ENCODE peak calls at places on chromosome 21, in nine cellular contexts. A, B, S, O, J, D, P, I and L are unnamed samples.

GRCh38 chr21:20020032-20020431 is 978.2 kb upstream of the NCAM2 start:
- DNase-seq in O (no peak), J (no peak), B (no peak), P (no peak), A (no peak), I (no peak), S (no peak), D (no peak), L (no peak)

GRCh38 chr21:35367558-35367957 is 318.5 kb upstream of the RUNX1 start:
- DNase-seq in P (peak; percentile 18), S (no peak), J (no peak), D (no peak), O (no peak), B (no peak), I (peak; percentile 4), A (no peak), L (no peak)

GRCh38 chr21:41821081-41821755 is 54.4 kb upstream of the RIPK4 start:
- DNase-seq in P (no peak), A (no peak), O (peak; percentile 50), B (no peak), S (no peak), J (peak; percentile 22), D (no peak), I (no peak), L (no peak)

GRCh38 chr21:43276811-43277210 is 108.0 kb downstream of the CRYAA start:
- DNase-seq in O (no peak), P (no peak), B (no peak), I (no peak), J (no peak), D (no peak), A (no peak), S (no peak), L (no peak)

GRCh38 chr21:33856893-33857527 is 58.6 kb downstream of the ATP5PO start:
- DNase-seq in O (peak; percentile 35), P (no peak), J (no peak), A (no peak), I (no peak), D (no peak), B (no peak), S (no peak), L (peak; percentile 59)

GRCh38 chr21:37507716-37508115 is 141.1 kb downstream of the DYRK1A start:
- DNase-seq in I (no peak), B (no peak), S (no peak), J (no peak), P (no peak), D (no peak), O (no peak), A (no peak), L (no peak)

GRCh38 chr21:30146558-30147282 is 19.9 kb downstream of the CLDN17 start:
- DNase-seq in O (no peak), A (no peak), D (no peak), B (no peak), S (no peak), I (no peak), J (peak; percentile 79), P (peak; percentile 60), L (no peak)

GRCh38 chr21:17585875-17586450 is 26.7 kb downstream of the BTG3 start:
- DNase-seq in P (no peak), J (peak; percentile 73), B (peak; percentile 52), S (peak; percentile 13), D (no peak), I (peak; percentile 61), O (no peak), A (peak; percentile 62), L (peak; percentile 59)

GRCh38 chr21:29192999-29193563 is 62.6 kb downstream of the MAP3K7CL start:
- DNase-seq in J (no peak), O (no peak), S (no peak), I (no peak), D (peak; percentile 54), B (no peak), P (no peak), A (no peak), L (peak; percentile 52)

DNA sequence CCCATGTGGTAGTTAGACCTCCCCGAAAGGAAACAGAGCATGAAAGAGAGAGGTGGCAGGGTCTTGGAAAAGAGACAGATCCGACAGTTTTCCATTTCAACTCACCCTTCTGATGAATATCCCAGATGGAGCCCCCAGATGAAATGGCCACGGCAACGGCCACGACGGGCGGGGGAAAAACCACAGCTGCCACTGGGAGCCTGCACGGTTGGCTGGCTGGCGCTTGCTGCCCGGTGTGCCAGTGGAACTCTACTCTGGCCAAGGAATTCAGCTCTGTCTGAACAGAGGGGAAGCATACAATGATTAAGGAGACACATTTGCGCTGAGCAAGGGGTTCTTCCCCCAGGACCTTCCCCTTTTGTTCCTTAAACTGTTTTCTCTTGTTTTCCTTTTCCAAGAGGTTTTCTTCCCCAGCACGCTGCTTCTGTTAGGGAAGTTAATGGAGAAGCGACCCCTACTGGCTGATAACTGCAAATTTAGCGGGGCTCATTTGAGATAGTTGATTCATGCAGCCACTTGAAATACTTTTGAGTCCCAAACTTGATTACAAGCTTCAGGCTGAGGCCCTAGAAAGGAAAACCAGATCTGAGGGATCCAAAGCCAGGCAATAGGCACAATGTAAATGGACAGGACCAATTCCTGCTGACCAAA is 1122.5 kb downstream of the NCAM2 start:
- DNase-seq in B (no peak), P (no peak), D (peak; percentile 36), O (no peak), J (peak; percentile 48), S (no peak), I (peak; percentile 85), A (no peak), L (no peak)
- TF ChIP-seq CTCF in B (no peak), P (no peak), D (peak; percentile 42), O (no peak), J (peak; percentile 70), S (peak; percentile 7), I (peak; percentile 65), A (peak; percentile 30), L (no peak)

DNA sequence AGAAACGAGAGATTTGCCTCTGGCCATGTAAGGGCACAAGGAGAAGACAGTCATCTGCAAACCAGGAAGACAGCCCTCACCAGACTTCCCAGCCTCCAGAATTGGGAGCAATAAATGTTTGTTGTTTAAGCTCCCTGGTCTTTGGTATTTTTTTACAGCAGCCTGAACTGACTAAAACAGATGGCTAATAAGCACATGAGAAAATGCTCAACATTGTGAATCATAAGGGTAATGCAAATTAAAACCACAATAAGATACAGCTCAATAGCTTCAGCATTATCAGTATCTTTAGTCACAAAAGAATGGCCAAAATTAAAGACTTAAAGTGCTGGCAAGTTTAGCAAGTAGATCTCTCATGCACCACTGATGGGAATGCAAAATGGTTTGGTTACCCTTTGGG is 11.7 kb downstream of the UBE2G2 start:
- DNase-seq in P (no peak), I (no peak), S (peak; percentile 66), B (no peak), D (no peak), J (no peak), O (no peak), A (peak; percentile 58), L (peak; percentile 76)
- H3K4me3 ChIP-seq in P (no peak overlapping the region), I (no peak overlapping the region), S (no peak overlapping the region), B (no peak overlapping the region), D (no peak overlapping the region), J (no peak overlapping the region), O (no peak overlapping the region), A (no peak overlapping the region), L (no peak overlapping the region)

DNA sequence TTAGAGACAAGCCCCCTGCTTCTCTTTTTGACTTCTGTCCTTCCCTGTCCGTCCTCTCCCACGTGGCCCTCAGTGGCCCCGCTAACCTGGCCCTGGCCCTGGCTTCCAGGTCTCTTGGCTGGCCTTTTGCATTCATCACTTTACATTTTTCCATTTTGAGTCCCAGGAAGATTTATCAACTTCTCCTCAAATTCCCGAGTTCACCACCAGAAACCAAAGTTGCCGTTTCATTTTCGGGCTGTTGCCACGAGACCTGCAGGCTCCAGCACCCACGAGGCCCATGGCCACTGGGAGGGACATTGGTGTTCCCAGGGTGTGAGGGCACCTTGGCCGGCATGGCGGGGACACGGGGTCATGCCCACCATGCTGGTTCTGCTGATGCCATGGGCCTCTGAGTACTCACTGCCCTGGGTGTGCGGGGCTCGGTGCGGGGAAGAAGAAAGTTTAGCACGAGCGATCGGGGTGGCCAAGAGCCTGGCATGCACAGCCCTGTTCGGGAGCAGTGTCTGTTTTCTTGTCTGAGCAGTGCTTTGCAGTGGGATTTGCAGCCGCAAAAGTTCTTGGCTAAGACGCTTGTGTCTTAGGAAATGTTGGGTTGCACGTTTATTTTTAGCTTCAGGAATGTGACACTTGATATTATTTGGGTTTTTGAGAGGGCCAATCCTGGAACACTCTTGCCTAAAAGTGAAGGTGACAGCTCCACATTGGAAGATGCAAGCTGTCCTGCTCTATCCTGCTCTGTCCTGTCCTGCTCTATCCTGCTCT is 40.4 kb upstream of the ADARB1 start:
- DNase-seq in S (peak; percentile 59), I (no peak), P (no peak), A (peak; percentile 73), J (no peak), D (peak; percentile 34), O (peak; percentile 78), B (no peak), L (peak; percentile 89)
- TF ChIP-seq CTCF in S (no peak), I (no peak), P (no peak), A (no peak), J (no peak), D (no peak), O (no peak), B (no peak), L (no peak)

GRCh38 chr21:46634966-46635323 is 529 bp upstream of the PRMT2 start:
- DNase-seq in S (peak; percentile 73), B (peak; percentile 66), A (peak; percentile 87), O (peak; percentile 90), P (peak; percentile 54), I (peak; percentile 95), D (peak; percentile 77), J (peak; percentile 60), L (peak; percentile 90)

GRCh38 chr21:46635324-46636180 is at the start of gene PRMT2:
- DNase-seq in A (peak; percentile 96), D (peak; percentile 95), I (peak; percentile 95), P (peak; percentile 95), S (peak; percentile 79), B (peak; percentile 88), J (peak; percentile 98), O (peak; percentile 99), L (peak; percentile 96)

GRCh38 chr21:46634427-46634826 is 1.0 kb upstream of the PRMT2 start:
- DNase-seq in J (peak; percentile 84), O (no peak), A (no peak), D (no peak), I (no peak), B (no peak), S (no peak), P (no peak), L (no peak)

GRCh38 chr21:46636181-46636512 is 673 bp downstream of the PRMT2 start:
- DNase-seq in D (no peak), I (no peak), J (peak; percentile 2), B (no peak), A (no peak), S (no peak), O (no peak), P (no peak), L (no peak)

DNA sequence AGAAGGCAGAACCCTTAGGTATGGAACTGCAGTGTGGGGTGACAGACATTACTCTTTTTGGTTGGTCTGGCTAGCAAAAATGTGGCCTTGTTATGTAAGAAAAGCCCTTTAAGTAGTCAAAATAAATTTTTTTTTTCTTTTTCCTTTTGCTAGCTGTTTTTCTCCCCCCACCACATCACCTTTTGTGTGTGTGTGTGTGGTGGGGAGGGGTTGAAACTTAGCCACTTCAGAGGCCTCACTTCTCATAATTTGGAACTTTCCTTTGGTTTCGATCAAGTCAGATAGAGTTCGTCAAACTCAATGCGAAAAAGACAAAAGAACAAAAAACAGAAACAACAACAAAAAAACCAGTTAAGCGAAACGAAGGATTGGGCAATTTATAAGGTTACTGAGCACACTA is 1.9 kb upstream of the PRMT2 start:
- DNase-seq in J (no peak), D (no peak), O (no peak), B (no peak), P (no peak), A (no peak), S (no peak), I (no peak), L (no peak)
- H3K4me3 ChIP-seq in J (no peak overlapping the region), D (no peak overlapping the region), O (no peak overlapping the region), B (no peak overlapping the region), P (no peak overlapping the region), A (no peak overlapping the region), S (no peak overlapping the region), I (no peak overlapping the region), L (no peak overlapping the region)

GRCh38 chr21:32641715-32642698 is 29.8 kb upstream of the CFAP298 start:
- DNase-seq in D (no peak), B (no peak), I (peak; percentile 16), A (no peak), P (no peak), J (no peak), S (no peak), O (no peak), L (no peak)
- TF ChIP-seq CTCF in D (no peak), B (no peak), I (peak; percentile 38), A (no peak), P (no peak), J (no peak), S (no peak), O (no peak), L (no peak)